ENCODE peak calls at places on chromosomes 6 and 20, in nine cellular contexts. O is WERI-Rb-1; Y is fibroblast of lung; Q is lung; G is naive thymus-derived CD4-positive, alpha-beta T cell; U is aorta; C is CD8-positive, alpha-beta T cell; Z is PC-3; A is mesendoderm. H is an unnamed sample.

GRCh38 chr6:155154158-155154830 is 109.5 kb upstream of the CLDN20 start:
- DNase-seq in Y (peak), Z (peak), Q (no peak), A (peak), U (no peak), O (no peak), G (no peak), C (no peak), H (no peak)

GRCh38 chr20:15654208-15654649 is 919.0 kb downstream of the KIF16B start:
- DNase-seq in Y (peak), U (no peak), O (peak), C (no peak), A (peak), Q (peak), Z (peak), G (no peak), H (peak)

GRCh38 chr6:137967689-137968467 is 100.8 kb downstream of the TNFAIP3 start:
- DNase-seq in C (no peak), Y (no peak), Z (no peak), A (no peak), G (no peak), U (no peak), Q (no peak), O (no peak), H (no peak)

GRCh38 chr6:33211666-33212422 is 3.5 kb downstream of the RING1 start:
- DNase-seq in U (no peak), Y (no peak), C (no peak), A (peak), Z (no peak), O (peak), G (no peak), Q (no peak), H (no peak)

GRCh38 chr6:31806470-31807272 is at the start of gene LSM2:
- DNase-seq in A (peak), Y (peak), C (peak), G (peak), Q (peak), O (peak), U (peak), Z (peak), H (peak)

GRCh38 chr6:132399376-132400074 is 1.8 kb downstream of the MOXD1 start:
- DNase-seq in Q (no peak), O (no peak), A (no peak), Y (peak), U (no peak), C (no peak), Z (peak), G (no peak), H (no peak)

GRCh38 chr6:54481096-54481495 is 172.9 kb downstream of the TINAG start:
- DNase-seq in O (no peak), U (no peak), A (no peak), Y (no peak), C (no peak), G (no peak), Q (no peak), Z (no peak), H (no peak)

GRCh38 chr20:22584630-22584921 is 204 bp upstream of the FOXA2 start:
- DNase-seq in Y (no peak), C (no peak), Q (no peak), U (no peak), G (no peak), O (no peak), Z (peak), A (peak), H (no peak)

DNA sequence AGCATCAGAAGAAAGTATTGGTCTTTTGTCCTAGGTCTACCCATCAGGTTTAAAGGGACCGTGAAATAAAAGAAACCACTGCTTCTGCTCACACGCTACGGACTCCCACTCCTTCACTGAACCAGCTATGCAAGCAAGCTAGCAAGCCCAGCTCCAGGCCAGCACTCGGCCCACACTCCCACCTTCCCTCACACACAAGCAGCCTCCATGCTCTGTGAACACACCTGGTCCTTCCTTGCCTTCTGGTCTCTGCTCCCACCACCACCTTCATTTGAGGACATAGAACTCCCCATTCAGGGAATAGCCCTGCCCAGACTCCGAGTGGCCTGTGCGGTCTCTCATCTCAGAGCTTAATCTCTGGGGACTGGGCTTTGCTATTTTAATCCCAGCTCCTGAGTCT is 436.4 kb upstream of the CDH4 start:
- DNase-seq in G (no peak), Z (no peak), A (no peak), O (no peak), U (no peak), Q (no peak), C (no peak), Y (no peak), H (no peak)
- H3K4me3 ChIP-seq in G (no peak), Z (no peak), A (no peak), O (no peak), U (no peak), Q (no peak), C (no peak), Y (no peak), H (no peak)

GRCh38 chr20:24754691-24755090 is 194.4 kb upstream of the CST7 start:
- DNase-seq in Y (no peak), C (no peak), U (no peak), Q (no peak), Z (no peak), A (no peak), O (no peak), G (no peak), H (no peak)

GRCh38 chr20:24751551-24751950 is 197.5 kb upstream of the CST7 start:
- DNase-seq in Z (no peak), Q (no peak), A (no peak), U (no peak), C (no peak), O (no peak), Y (no peak), G (no peak), H (no peak)

GRCh38 chr20:24755411-24755922 is 193.6 kb upstream of the CST7 start:
- DNase-seq in G (no peak), Y (no peak), Q (no peak), C (no peak), U (no peak), Z (no peak), O (peak), A (no peak), H (no peak)

GRCh38 chr20:24753136-24753535 is 195.9 kb upstream of the CST7 start:
- DNase-seq in O (no peak), Q (no peak), C (no peak), Y (no peak), U (no peak), G (no peak), Z (no peak), A (no peak), H (peak)

GRCh38 chr20:24752612-24753011 is 196.5 kb upstream of the CST7 start:
- DNase-seq in Z (no peak), Y (no peak), G (no peak), O (no peak), A (no peak), C (no peak), Q (no peak), U (no peak), H (no peak)
- H3K4me3 ChIP-seq in Z (no peak), Y (no peak), G (no peak), O (no peak), A (no peak), C (no peak), Q (no peak), U (no peak), H (no peak)

DNA sequence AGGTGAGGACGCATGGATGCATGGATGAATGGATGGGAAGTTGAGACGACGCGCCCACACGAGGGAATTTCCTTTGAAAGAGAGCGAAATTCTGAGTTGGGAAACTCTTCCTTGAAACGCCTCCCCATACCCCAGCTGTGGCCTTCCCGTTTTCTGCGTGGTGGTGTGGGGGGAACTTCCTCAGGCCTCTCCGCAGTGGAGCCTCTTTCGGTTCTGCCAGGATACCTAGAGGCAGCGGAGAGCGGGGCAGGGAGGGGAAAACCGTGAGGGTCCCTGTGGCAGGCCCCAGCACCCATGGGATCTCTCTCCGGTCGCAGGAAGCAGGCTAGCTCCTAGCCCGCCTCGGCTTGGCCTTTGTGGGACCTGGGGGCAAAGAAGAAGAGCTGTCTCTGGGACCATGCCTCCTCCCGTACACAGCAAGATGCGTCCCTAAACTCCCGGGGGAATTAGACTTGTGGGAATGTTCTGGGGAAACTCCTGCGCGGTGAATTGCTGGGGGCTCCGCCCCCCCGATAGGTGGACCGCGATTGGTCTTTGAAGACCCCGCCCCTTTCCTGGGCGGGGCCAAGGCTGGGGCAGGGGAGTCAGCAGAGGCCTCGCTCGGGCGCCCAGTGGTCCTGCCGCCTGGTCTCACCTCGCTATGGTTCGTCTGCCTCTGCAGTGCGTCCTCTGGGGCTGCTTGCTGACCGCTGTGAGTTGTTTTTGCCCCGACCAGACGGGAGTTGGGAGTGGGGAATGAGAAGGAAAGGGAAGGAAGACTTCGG is at the start of gene CD40:
- DNase-seq in Q (peak), O (no peak), U (peak), A (peak), Y (peak), G (peak), Z (peak), C (peak), H (no peak)
- H3K4me3 ChIP-seq in Q (peak), O (no peak), U (peak), A (peak), Y (peak), G (peak), Z (peak), C (peak), H (no peak)

GRCh38 chr6:4350571-4351505 is 215.5 kb upstream of the ECI2 start:
- DNase-seq in A (no peak), Z (no peak), Y (peak), U (no peak), C (no peak), O (no peak), Q (no peak), G (no peak), H (no peak)

GRCh38 chr6:4352731-4353130 is 217.4 kb upstream of the ECI2 start:
- DNase-seq in Y (no peak), G (no peak), A (no peak), Z (no peak), C (no peak), U (no peak), Q (no peak), O (no peak), H (no peak)

GRCh38 chr6:4349931-4350330 is 214.6 kb upstream of the ECI2 start:
- DNase-seq in Y (no peak), Q (no peak), A (no peak), Z (no peak), G (no peak), U (no peak), C (no peak), O (no peak), H (no peak)

GRCh38 chr6:4351857-4352669 is 216.7 kb upstream of the ECI2 start:
- DNase-seq in C (no peak), Z (peak), O (no peak), G (no peak), Q (peak), Y (peak), A (peak), U (peak), H (no peak)

GRCh38 chr6:4351506-4351852 is 216.1 kb upstream of the ECI2 start:
- DNase-seq in Z (no peak), O (no peak), C (no peak), A (no peak), U (no peak), Q (no peak), G (no peak), Y (no peak), H (no peak)
- H3K4me3 ChIP-seq in Z (peak), O (no peak), C (no peak), A (no peak), U (no peak), Q (no peak), G (no peak), Y (peak), H (no peak)

DNA sequence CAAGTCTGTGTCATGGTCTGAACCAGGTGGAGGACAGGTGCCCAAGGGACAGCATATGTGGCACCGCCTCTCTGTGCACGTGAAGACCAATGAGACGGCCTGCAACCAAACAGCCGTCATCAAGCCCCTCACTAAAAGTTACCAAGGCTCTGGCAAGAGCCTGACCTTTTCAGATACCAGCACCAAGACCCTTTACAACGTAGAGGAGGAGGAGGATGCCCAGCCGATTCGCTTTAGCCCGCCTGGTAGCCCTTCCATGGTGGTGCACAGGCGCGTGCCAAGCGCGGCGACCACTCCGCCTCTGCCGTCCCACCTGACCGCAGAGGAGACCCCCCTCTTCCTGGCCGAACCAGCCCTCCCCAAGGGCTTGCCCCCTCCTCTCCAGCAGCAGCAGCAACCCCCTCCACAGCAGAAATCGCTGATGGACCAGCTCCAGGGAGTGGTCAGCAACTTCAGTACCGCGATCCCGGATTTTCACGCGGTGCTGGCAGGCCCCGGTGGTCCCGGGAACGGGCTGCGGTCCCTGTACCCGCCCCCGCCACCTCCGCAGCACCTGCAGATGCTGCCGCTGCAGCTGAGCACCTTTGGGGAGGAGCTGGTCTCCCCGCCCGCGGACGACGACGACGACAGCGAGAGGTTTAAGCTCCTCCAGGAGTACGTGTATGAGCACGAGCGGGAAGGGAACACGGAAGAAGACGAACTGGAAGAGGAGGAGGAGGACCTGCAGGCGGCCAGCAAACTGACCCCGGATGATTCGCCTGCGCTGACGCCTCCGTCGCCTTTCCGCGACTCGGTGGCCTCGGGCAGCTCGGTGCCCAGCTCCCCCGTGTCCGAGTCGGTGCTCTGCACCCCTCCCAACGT is 109.5 kb upstream of the RAB32 start:
- DNase-seq in G (no peak), O (no peak), Q (no peak), C (no peak), U (peak), Z (no peak), Y (peak), A (peak), H (no peak)
- H3K4me3 ChIP-seq in G (no peak), O (no peak), Q (peak), C (no peak), U (peak), Z (no peak), Y (peak), A (peak), H (no peak)

GRCh38 chr20:62790075-62790474 is 6.2 kb upstream of the MRGBP start:
- DNase-seq in Q (no peak), Y (no peak), Z (no peak), C (no peak), O (no peak), U (no peak), A (no peak), G (no peak), H (no peak)

GRCh38 chr20:62792182-62792939 is 3.9 kb upstream of the MRGBP start:
- DNase-seq in C (no peak), Y (peak), Q (no peak), G (no peak), A (no peak), U (no peak), Z (peak), O (no peak), H (no peak)

GRCh38 chr20:62792940-62793756 is 3.1 kb upstream of the MRGBP start:
- DNase-seq in Y (no peak), O (no peak), Z (no peak), Q (no peak), A (no peak), G (no peak), U (no peak), C (peak), H (no peak)

GRCh38 chr20:62793757-62794006 is 2.6 kb upstream of the MRGBP start:
- DNase-seq in A (no peak), G (no peak), C (no peak), Y (no peak), O (no peak), Q (no peak), U (no peak), Z (no peak), H (no peak)

DNA sequence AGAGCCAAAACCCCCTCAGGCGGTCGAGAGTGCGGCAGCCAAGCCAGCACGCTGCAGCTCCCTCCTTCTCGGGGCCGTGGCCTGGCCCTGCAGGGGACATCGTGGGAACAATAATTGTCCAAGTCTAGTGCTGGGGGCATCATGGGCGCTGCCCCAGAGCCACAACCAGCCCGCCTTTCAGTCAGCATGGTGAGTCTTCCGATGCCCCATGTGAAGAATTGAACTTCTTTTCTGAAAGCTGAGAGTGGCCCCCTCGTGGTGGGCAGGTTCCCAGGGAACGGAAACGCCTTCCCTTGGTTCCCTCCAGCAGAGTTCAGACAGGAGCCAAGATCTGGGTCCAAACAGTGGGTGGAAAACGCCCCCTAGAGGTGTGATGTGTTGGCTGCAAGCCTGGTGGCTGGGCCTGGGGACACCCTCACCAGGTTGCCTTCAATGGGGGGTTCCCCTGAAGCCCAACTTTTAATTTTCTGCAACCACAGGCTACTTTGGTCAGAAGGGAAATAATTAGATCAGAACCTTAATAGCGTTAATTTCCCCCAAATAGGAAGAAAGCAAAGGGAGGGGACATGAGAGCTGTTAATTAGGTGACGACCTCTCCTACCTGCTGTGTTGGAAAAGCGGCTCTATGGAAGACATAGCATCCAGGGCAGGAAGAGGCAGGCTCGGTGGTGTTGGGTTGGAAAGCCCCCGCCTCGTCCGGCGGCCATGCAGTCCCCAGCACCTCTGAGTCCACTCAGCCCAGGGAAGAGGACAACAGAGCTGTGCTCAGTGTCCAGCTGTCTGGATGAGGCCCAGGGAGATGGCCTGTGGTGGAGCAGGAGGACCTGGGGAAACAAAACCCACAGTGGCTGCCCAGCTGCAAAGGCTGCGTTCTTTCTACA is 4.7 kb upstream of the MRGBP start:
- DNase-seq in Q (peak), O (peak), A (peak), U (peak), Z (peak), Y (peak), C (peak), G (peak), H (peak)
- H3K4me3 ChIP-seq in Q (no peak), O (no peak), A (no peak), U (no peak), Z (peak), Y (no peak), C (no peak), G (no peak), H (no peak)

DNA sequence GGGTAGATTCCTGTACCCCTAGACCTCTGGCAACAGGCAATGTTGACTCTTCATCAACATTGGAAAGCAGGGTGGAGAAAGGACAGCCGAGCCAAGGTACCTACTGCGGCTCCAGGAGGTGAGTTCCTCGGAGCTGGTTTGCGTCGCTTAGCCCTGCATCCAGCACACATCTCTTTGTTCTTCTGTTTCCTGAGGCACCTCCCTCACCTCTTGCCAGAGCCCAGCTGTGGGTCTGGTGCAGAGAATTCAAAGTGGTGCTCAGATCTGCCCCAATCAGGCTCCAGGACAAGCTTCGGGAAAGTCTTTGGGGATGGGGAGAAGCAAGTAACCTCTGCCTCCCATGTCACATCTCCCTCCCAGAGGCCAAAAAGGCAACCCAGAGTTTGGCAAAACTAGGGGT is 2.2 kb downstream of the KCNG1 start:
- DNase-seq in Y (no peak), O (no peak), C (no peak), A (no peak), U (no peak), Z (no peak), Q (no peak), G (no peak), H (no peak)
- H3K4me3 ChIP-seq in Y (no peak), O (no peak), C (no peak), A (peak), U (no peak), Z (no peak), Q (no peak), G (no peak), H (no peak)

DNA sequence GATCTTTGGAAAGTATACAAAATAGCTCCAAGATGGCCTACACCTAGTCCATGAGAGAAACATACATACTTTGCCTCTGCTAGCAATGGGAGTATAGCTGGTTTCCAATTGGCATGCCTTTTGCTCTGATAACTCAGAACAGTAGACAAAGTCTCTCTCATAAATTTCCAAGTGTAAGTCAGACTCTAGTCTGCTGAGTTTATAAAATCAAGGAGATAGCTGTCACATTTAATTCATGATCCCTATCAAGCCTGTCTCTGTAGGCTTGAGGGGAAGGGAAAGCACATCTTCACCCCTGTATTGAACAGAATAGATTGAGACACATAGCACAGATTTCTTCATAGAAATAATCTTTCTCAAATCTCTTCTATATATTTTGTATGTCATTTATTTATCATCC is 87.8 kb upstream of the HTR1B start:
- DNase-seq in C (no peak), U (no peak), Q (no peak), Y (no peak), A (no peak), G (no peak), Z (no peak), O (no peak), H (no peak)
- H3K4me3 ChIP-seq in C (no peak), U (no peak), Q (no peak), Y (no peak), A (no peak), G (no peak), Z (no peak), O (no peak), H (no peak)

H was measured in Jurkat, Clone E6-1.